ENCODE peak calls at places on chromosomes 11 and 22, in four cellular contexts. One of them, this sample, is unnamed.

GRCh38 chr22:25970348-25970995 is 198.8 kb upstream of the SEZ6L start:
- DNase-seq in GM23338: peak
- DNase-seq in hepatocyte: peak
- DNase-seq in K562: no peak
- DNase-seq in this sample: no peak

GRCh38 chr11:57873196-57873911 is 111.8 kb downstream of the CTNND1 start:
- DNase-seq in GM23338: no peak
- DNase-seq in hepatocyte: no peak
- DNase-seq in K562: no peak
- DNase-seq in this sample: no peak

GRCh38 chr11:119152043-119152442 is 3.2 kb downstream of the ABCG4 start:
- DNase-seq in GM23338: no peak
- DNase-seq in hepatocyte: no peak
- DNase-seq in K562: no peak
- DNase-seq in this sample: no peak

GRCh38 chr11:64015510-64015909 is 20.2 kb upstream of the FLRT1 start:
- DNase-seq in GM23338: no peak
- DNase-seq in hepatocyte: no peak
- DNase-seq in K562: no peak
- DNase-seq in this sample: no peak

GRCh38 chr11:42647993-42648392 is 663.8 kb upstream of the API5 start:
- DNase-seq in GM23338: no peak
- DNase-seq in hepatocyte: no peak
- DNase-seq in K562: no peak
- DNase-seq in this sample: no peak

GRCh38 chr11:117076941-117077659 is 21.1 kb downstream of the SIK3 start:
- DNase-seq in GM23338: peak
- DNase-seq in hepatocyte: peak
- DNase-seq in K562: no peak
- DNase-seq in this sample: no peak

GRCh38 chr22:30763815-30764686 is 69.4 kb downstream of the OSBP2 start:
- DNase-seq in GM23338: peak
- DNase-seq in hepatocyte: peak
- DNase-seq in K562: peak
- DNase-seq in this sample: peak

GRCh38 chr22:40345801-40346177 is 511 bp upstream of the ADSL start:
- DNase-seq in GM23338: no peak
- DNase-seq in hepatocyte: peak
- DNase-seq in K562: peak
- DNase-seq in this sample: peak

GRCh38 chr22:39556970-39557811 is 13.4 kb upstream of the CACNA1I start:
- DNase-seq in GM23338: peak
- DNase-seq in hepatocyte: peak
- DNase-seq in K562: peak
- DNase-seq in this sample: no peak

GRCh38 chr11:3130269-3131071 is 34.6 kb downstream of the OSBPL5 start:
- DNase-seq in GM23338: no peak
- DNase-seq in hepatocyte: no peak
- DNase-seq in K562: no peak
- DNase-seq in this sample: no peak

DNA sequence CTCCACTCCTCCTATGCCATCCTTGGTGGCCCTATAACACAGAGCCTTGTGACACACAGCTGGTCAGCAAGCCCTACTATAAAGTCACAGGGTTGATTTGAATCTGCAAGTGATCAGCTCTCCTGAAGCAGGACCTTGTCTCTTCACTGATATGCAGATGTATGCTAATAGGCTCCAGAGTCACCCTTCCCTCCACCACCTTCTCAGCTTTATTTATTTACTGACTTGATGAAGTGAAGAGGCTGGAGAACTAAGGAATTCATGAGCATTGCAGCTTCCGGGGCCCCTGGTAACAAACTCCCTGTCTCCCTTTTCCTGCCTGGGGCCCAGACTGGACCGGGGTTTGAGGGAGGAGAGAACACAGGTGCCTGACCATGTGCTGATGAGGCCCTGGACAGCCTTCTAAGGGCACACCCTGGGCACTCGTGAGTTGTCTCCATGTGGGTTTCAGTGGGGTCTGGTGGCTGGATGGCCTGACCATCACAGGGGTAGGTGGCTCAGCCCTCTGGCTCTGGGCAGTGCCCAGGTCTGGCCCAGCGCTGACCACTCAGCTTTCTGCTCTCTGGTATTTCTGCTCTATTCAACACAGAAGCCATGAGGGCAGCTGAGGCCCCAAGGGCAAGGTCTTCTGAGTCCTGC is 307.5 kb downstream of the NTM start:
- DNase-seq in GM23338: peak
- DNase-seq in hepatocyte: no peak
- DNase-seq in K562: no peak
- DNase-seq in this sample: no peak
- H2AFZ ChIP-seq in GM23338: no peak
- H2AFZ ChIP-seq in hepatocyte: no peak
- H2AFZ ChIP-seq in K562: no peak
- H2AFZ ChIP-seq in this sample: no peak

DNA sequence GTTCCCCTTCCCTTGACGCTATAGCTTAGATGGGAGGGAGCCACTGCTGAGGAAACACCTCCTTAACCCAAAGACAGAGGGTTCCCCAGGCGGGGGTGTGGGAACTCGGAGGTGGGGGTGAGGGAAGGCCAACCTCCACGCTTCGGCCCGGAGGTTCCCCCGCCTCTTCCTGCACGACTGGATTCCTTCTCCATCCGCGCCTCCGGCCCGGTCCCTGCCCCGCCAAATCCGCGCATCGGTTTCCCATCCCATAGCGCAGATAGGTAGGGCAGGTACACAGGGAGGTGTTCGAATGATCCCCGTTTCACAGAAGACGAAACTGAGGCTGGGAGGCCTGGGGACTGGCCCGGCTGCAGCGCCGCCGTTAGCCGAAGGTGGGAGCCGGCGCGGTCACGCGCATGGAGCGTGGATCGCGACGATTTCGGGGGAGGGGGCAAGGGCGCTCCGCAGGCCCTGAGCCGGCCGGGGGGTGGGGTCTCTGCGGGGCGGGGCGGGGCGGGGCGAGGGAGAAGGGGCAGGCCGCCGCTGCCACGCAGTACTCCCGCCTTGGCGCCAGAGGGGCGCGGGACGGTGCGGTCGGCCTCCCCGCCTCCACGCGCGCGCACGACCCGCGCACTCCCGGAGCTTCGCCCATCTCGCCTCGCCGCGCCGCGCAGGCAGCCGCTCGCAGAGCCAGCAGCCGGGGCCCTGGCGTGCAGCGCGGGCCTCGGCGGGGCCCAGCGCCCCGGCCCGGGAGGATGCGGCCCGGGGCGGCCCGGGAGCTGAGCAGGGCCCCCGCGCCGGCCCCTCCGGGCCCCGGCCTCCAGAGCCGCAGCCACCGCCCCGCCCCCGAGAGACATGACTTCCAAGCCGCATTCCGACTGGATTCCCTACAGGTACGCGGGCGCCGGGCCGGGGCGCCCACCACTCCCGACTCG is at the start of gene TUB:
- DNase-seq in GM23338: peak
- DNase-seq in hepatocyte: peak
- DNase-seq in K562: no peak
- DNase-seq in this sample: no peak
- H3K27ac ChIP-seq in GM23338: no peak
- H3K27ac ChIP-seq in hepatocyte: peak
- H3K27ac ChIP-seq in K562: no peak
- H3K27ac ChIP-seq in this sample: no peak

GRCh38 chr11:29040489-29040888 is 932.3 kb downstream of the METTL15 start:
- DNase-seq in GM23338: no peak
- DNase-seq in hepatocyte: no peak
- DNase-seq in K562: no peak
- DNase-seq in this sample: no peak
- H2AFZ ChIP-seq in GM23338: no peak
- H2AFZ ChIP-seq in hepatocyte: no peak
- H2AFZ ChIP-seq in K562: no peak
- H2AFZ ChIP-seq in this sample: no peak

GRCh38 chr22:46598737-46599424 is 21.3 kb upstream of the GRAMD4 start:
- DNase-seq in GM23338: no peak
- DNase-seq in hepatocyte: no peak
- DNase-seq in K562: no peak
- DNase-seq in this sample: no peak

GRCh38 chr22:46600397-46600796 is 19.8 kb upstream of the GRAMD4 start:
- DNase-seq in GM23338: no peak
- DNase-seq in hepatocyte: no peak
- DNase-seq in K562: no peak
- DNase-seq in this sample: no peak

GRCh38 chr22:46604306-46604690 is 15.9 kb upstream of the GRAMD4 start:
- DNase-seq in GM23338: no peak
- DNase-seq in hepatocyte: no peak
- DNase-seq in K562: peak
- DNase-seq in this sample: peak

GRCh38 chr22:46605117-46605516 is 15.1 kb upstream of the GRAMD4 start:
- DNase-seq in GM23338: no peak
- DNase-seq in hepatocyte: no peak
- DNase-seq in K562: no peak
- DNase-seq in this sample: no peak

GRCh38 chr22:46602025-46602424 is 18.2 kb upstream of the GRAMD4 start:
- DNase-seq in GM23338: no peak
- DNase-seq in hepatocyte: no peak
- DNase-seq in K562: no peak
- DNase-seq in this sample: no peak
- H3K27ac ChIP-seq in GM23338: no peak
- H3K27ac ChIP-seq in hepatocyte: no peak
- H3K27ac ChIP-seq in K562: peak
- H3K27ac ChIP-seq in this sample: no peak

GRCh38 chr11:31026315-31026714 is 343.2 kb downstream of the DCDC1 start:
- DNase-seq in GM23338: no peak
- DNase-seq in hepatocyte: no peak
- DNase-seq in K562: no peak
- DNase-seq in this sample: no peak
- H2AFZ ChIP-seq in GM23338: no peak
- H2AFZ ChIP-seq in hepatocyte: no peak
- H2AFZ ChIP-seq in K562: no peak
- H2AFZ ChIP-seq in this sample: no peak

GRCh38 chr11:10886652-10887250 is 28.9 kb upstream of the ZBED5 start:
- DNase-seq in GM23338: no peak
- DNase-seq in hepatocyte: no peak
- DNase-seq in K562: no peak
- DNase-seq in this sample: no peak

GRCh38 chr11:10891321-10891720 is 33.5 kb upstream of the ZBED5 start:
- DNase-seq in GM23338: no peak
- DNase-seq in hepatocyte: no peak
- DNase-seq in K562: no peak
- DNase-seq in this sample: no peak

GRCh38 chr11:10881892-10882291 is 24.0 kb upstream of the ZBED5 start:
- DNase-seq in GM23338: no peak
- DNase-seq in hepatocyte: no peak
- DNase-seq in K562: no peak
- DNase-seq in this sample: no peak

GRCh38 chr11:10887307-10887706 is 29.5 kb upstream of the ZBED5 start:
- DNase-seq in GM23338: no peak
- DNase-seq in hepatocyte: no peak
- DNase-seq in K562: no peak
- DNase-seq in this sample: no peak

DNA sequence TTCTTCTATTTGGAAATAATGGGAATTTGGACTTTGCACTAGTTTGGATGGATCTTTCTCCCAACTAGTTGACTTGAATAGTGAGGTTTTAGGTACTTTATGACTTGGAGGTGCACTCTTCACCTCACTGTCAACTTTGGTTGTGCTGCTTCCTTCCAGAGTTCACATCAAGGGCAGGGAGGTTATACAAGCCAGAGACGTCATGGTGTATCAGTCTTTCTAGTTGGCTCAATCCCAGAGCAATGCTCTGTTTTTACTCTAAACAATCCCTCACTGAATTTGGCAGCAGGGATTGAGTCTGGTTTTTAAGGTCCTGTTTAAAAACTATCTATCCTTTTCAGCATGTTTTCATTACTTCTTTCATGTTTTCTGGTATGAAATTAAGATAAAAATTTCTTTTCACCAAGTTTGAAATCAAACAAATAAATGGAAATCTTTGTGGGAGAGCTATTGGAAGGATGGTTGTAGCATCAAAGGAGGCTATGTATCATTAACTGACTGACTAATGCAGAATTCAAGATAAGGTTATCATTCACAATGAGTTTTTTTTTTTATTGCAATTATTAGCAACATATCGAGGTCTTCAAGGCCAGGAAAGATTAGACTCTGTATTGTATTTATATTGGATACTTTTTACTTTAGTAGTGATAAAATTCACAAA is 28.0 kb upstream of the ZBED5 start:
- DNase-seq in GM23338: no peak
- DNase-seq in hepatocyte: peak
- DNase-seq in K562: no peak
- DNase-seq in this sample: no peak
- H3K27ac ChIP-seq in GM23338: no peak
- H3K27ac ChIP-seq in hepatocyte: peak
- H3K27ac ChIP-seq in K562: no peak
- H3K27ac ChIP-seq in this sample: no peak

DNA sequence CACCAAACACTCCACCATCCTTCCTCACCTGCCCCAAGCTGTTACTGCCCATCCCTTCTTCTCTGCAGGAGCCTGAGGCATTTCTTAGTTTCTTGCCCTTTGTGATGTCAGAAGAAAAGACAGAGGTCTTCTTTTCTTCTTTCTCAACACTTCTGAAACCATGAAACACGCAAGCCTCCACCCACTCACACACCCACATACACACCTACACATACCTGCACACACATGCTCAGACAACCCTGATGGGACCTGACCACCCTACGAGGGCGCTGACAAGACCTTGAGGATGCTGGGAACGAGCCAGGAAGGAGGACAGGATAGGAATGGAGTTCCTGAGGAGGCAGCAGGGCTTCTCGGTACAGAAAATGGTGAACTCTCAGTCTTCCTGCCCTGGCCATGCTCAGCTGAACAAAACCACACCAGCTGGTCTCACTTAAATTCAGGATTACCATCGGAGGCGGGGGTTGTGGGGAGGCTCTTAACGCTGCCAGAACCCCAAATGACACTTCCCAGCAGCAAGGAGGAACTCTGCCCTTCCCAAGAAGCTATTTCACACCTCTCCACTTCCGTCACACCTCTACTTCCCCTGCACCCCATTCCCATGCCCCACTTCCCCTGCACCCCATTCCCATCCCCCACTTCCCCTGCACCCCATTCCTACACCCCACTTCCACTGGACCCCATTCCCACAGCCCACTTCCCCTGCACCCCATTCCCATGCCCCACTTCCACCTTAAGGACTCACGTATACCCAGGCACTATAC is 41.0 kb downstream of the CSF2RB start:
- DNase-seq in GM23338: no peak
- DNase-seq in hepatocyte: no peak
- DNase-seq in K562: no peak
- DNase-seq in this sample: no peak
- H2AFZ ChIP-seq in GM23338: no peak
- H2AFZ ChIP-seq in hepatocyte: no peak
- H2AFZ ChIP-seq in K562: no peak
- H2AFZ ChIP-seq in this sample: no peak

GRCh38 chr11:88320149-88320559 is 17.4 kb downstream of the CTSC start:
- DNase-seq in GM23338: no peak
- DNase-seq in hepatocyte: peak
- DNase-seq in K562: no peak
- DNase-seq in this sample: no peak
- H3K27ac ChIP-seq in GM23338: no peak
- H3K27ac ChIP-seq in hepatocyte: peak
- H3K27ac ChIP-seq in K562: peak
- H3K27ac ChIP-seq in this sample: no peak